ENCODE peak calls at places on chromosomes 13 and 19, in four cellular contexts. S is substantia nigra, D is type B pancreatic cell, Y is NCI-H1048. C is an unnamed sample.

GRCh38 chr19:38734426-38735256 is 9.6 kb downstream of the CAPN12 start:
- DNase-seq in S (no peak), D (no peak), Y (no peak), C (no peak)

GRCh38 chr19:12994701-12995595 is at the start of gene NFIX:
- DNase-seq in S (peak), D (no peak), Y (no peak), C (no peak)

GRCh38 chr19:29831041-29831548 is 19.3 kb downstream of the CCNE1 start:
- DNase-seq in S (no peak), D (no peak), Y (no peak), C (no peak)

GRCh38 chr13:46327256-46327655 is 59.8 kb downstream of the RUBCNL start:
- DNase-seq in S (no peak), D (no peak), Y (no peak), C (no peak)

GRCh38 chr19:6020166-6020967 is 42.4 kb upstream of the RANBP3 start:
- DNase-seq in S (no peak), D (no peak), Y (no peak), C (no peak)

GRCh38 chr13:111385182-111385857 is 64.9 kb downstream of the TEX29 start:
- DNase-seq in S (no peak), D (peak), Y (no peak), C (no peak)

GRCh38 chr19:13146763-13147563 is 3.2 kb downstream of the STX10 start:
- DNase-seq in S (no peak), D (no peak), Y (no peak), C (no peak)

GRCh38 chr13:99980201-99981114 is 1.1 kb upstream of the ZIC2 start:
- DNase-seq in S (peak), D (peak), Y (peak), C (peak)

GRCh38 chr19:51926426-51926783 is 867 bp upstream of the ZNF613 start:
- DNase-seq in S (no peak), D (no peak), Y (no peak), C (no peak)

GRCh38 chr19:47813304-47813994 is 8.3 kb upstream of the CRX start:
- DNase-seq in S (no peak), D (peak), Y (peak), C (peak)

GRCh38 chr13:21511841-21512240 is 52.7 kb upstream of the ZDHHC20 start:
- DNase-seq in S (no peak), D (no peak), Y (no peak), C (no peak)

GRCh38 chr13:49421391-49421790 is 22.5 kb downstream of the CAB39L start:
- DNase-seq in S (no peak), D (no peak), Y (no peak), C (no peak)

GRCh38 chr19:57351867-57352266 is 796 bp downstream of the ZNF304 start:
- DNase-seq in S (no peak), D (no peak), Y (no peak), C (no peak)

GRCh38 chr13:95411641-95412040 is 110.4 kb upstream of the ABCC4 start:
- DNase-seq in S (no peak), D (no peak), Y (no peak), C (no peak)

GRCh38 chr13:38637576-38637975 is 49.3 kb upstream of the FREM2 start:
- DNase-seq in S (no peak), D (no peak), Y (no peak), C (no peak)

GRCh38 chr19:39671739-39672363 is 16.1 kb downstream of the LGALS16 start:
- DNase-seq in S (peak), D (no peak), Y (no peak), C (no peak)

GRCh38 chr13:26037302-26037701 is 14.5 kb downstream of the SHISA2 start:
- DNase-seq in S (peak), D (no peak), Y (no peak), C (peak)

GRCh38 chr19:48784527-48784926 is 26.3 kb downstream of the BCAT2 start:
- DNase-seq in S (no peak), D (no peak), Y (no peak), C (no peak)

GRCh38 chr13:48750588-48751383 is 97.1 kb downstream of the CYSLTR2 start:
- DNase-seq in S (no peak), D (no peak), Y (no peak), C (no peak)

GRCh38 chr13:24218977-24219376 is 58.5 kb downstream of the SPATA13 start:
- DNase-seq in S (no peak), D (no peak), Y (no peak), C (no peak)

GRCh38 chr13:44157614-44158013 is 216.0 kb upstream of the SERP2 start:
- DNase-seq in S (no peak), D (no peak), Y (no peak), C (no peak)

GRCh38 chr19:49498475-49498874 is 2.2 kb downstream of the RPS11 start:
- DNase-seq in S (no peak), D (no peak), Y (no peak), C (no peak)

GRCh38 chr19:46926201-46927071 is 65.6 kb downstream of the ARHGAP35 start:
- DNase-seq in S (peak), D (no peak), Y (no peak), C (peak)

GRCh38 chr13:113412440-113412839 is 40.8 kb downstream of the ADPRHL1 start:
- DNase-seq in S (no peak), D (no peak), Y (no peak), C (no peak)